ENCODE peak calls at places on chromosomes 2 and 18, in four cellular contexts. U, Z, Y and T are unnamed samples.
A peak's percentile ranks its signal among the peaks of the same experiment; 100 is the strongest.

GRCh38 chr18:24234330-24234729 is 95.5 kb downstream of the CABYR start:
- DNase-seq in U (no peak), Z (peak; percentile 5), Y (no peak), T (no peak)

GRCh38 chr2:168583064-168583709 is 127.1 kb downstream of the CERS6 start:
- DNase-seq in U (no peak), Z (no peak), Y (no peak), T (no peak)

GRCh38 chr2:230077851-230078547 is 9.3 kb upstream of the SLC16A14 start:
- DNase-seq in U (no peak), Z (no peak), Y (no peak), T (no peak)

GRCh38 chr2:72953976-72954375 is 36.7 kb downstream of the EMX1 start:
- DNase-seq in U (no peak), Z (no peak), Y (no peak), T (no peak)

GRCh38 chr2:144642106-144642505 is 122.2 kb upstream of the ZEB2 start:
- DNase-seq in U (no peak), Z (no peak), Y (no peak), T (no peak)

GRCh38 chr18:49565656-49566055 is 3.8 kb downstream of the LIPG start:
- DNase-seq in U (no peak), Z (no peak), Y (no peak), T (no peak)

GRCh38 chr18:56804395-56804794 is 153.2 kb downstream of the WDR7 start:
- DNase-seq in U (no peak), Z (no peak), Y (no peak), T (no peak)

GRCh38 chr2:27954771-27955384 is 64.3 kb downstream of the BABAM2 start:
- DNase-seq in U (peak; percentile 16), Z (peak; percentile 66), Y (peak; percentile 6), T (no peak)

GRCh38 chr18:63785031-63785430 is 9.8 kb downstream of the SERPINB7 start:
- DNase-seq in U (no peak), Z (no peak), Y (no peak), T (no peak)

GRCh38 chr18:50738103-50738757 is 81.6 kb downstream of the MRO start:
- DNase-seq in U (no peak), Z (no peak), Y (no peak), T (no peak)

GRCh38 chr2:174158003-174158402 is 90.3 kb downstream of the OLA1 start:
- DNase-seq in U (peak; percentile 16), Z (peak; percentile 68), Y (peak; percentile 78), T (peak; percentile 45)

GRCh38 chr2:211328126-211328525 is 771.7 kb downstream of the CPS1 start:
- DNase-seq in U (no peak), Z (no peak), Y (no peak), T (no peak)

GRCh38 chr2:64888591-64889309 is 100.4 kb upstream of the SLC1A4 start:
- DNase-seq in U (no peak), Z (peak; percentile 74), Y (peak; percentile 31), T (no peak)

GRCh38 chr18:61820842-61821241 is 72.0 kb downstream of the RNF152 start:
- DNase-seq in U (no peak), Z (no peak), Y (no peak), T (no peak)

GRCh38 chr2:142218471-142218870 is 87.7 kb upstream of the LRP1B start:
- DNase-seq in U (no peak), Z (no peak), Y (no peak), T (no peak)

GRCh38 chr18:24659837-24660720 is 199.6 kb downstream of the HRH4 start:
- DNase-seq in U (no peak), Z (no peak), Y (no peak), T (no peak)

GRCh38 chr2:80256396-80257167 is 48.0 kb downstream of the LRRTM1 start:
- DNase-seq in U (no peak), Z (peak; percentile 21), Y (peak; percentile 59), T (peak; percentile 34)

GRCh38 chr18:48017625-48018024 is 87.2 kb upstream of the SMAD2 start:
- DNase-seq in U (no peak), Z (no peak), Y (no peak), T (no peak)

GRCh38 chr18:49015886-49016647 is 65.3 kb upstream of the SMAD7 start:
- DNase-seq in U (no peak), Z (no peak), Y (no peak), T (no peak)

GRCh38 chr2:180618570-180618969 is 361.8 kb upstream of the UBE2E3 start:
- DNase-seq in U (no peak), Z (no peak), Y (no peak), T (no peak)

GRCh38 chr2:71861186-71862160 is 286.2 kb downstream of the CYP26B1 start:
- DNase-seq in U (no peak), Z (no peak), Y (no peak), T (no peak)

GRCh38 chr2:12493031-12493513 is 223.7 kb upstream of the TRIB2 start:
- DNase-seq in U (no peak), Z (no peak), Y (peak; percentile 94), T (no peak)

GRCh38 chr18:11909597-11910026 is 1.5 kb upstream of the MPPE1 start:
- DNase-seq in U (no peak), Z (peak; percentile 26), Y (no peak), T (no peak)

GRCh38 chr2:12433641-12433990 is 283.1 kb upstream of the TRIB2 start:
- DNase-seq in U (no peak), Z (no peak), Y (peak; percentile 29), T (no peak)

GRCh38 chr2:167438206-167438605 is 549.9 kb downstream of the XIRP2 start:
- DNase-seq in U (no peak), Z (peak; percentile 14), Y (no peak), T (no peak)

GRCh38 chr2:230920167-230920566 is 4.9 kb downstream of the GPR55 start:
- DNase-seq in U (no peak), Z (no peak), Y (no peak), T (no peak)

GRCh38 chr2:216596234-216596985 is 36.8 kb upstream of the IGFBP2 start:
- DNase-seq in U (no peak), Z (no peak), Y (no peak), T (no peak)

GRCh38 chr18:77590928-77591327 is 341.3 kb downstream of the GALR1 start:
- DNase-seq in U (no peak), Z (no peak), Y (no peak), T (no peak)

GRCh38 chr18:78873916-78874505 is 105.6 kb upstream of the SALL3 start:
- DNase-seq in U (no peak), Z (no peak), Y (no peak), T (no peak)
- TF ChIP-seq TARDBP in U (no peak), Z (no peak), Y (no peak), T (no peak)

GRCh38 chr2:240397924-240398611 is 37.4 kb upstream of the GPC1 start:
- DNase-seq in U (no peak), Z (no peak), Y (no peak), T (no peak)
- TF ChIP-seq FOXM1 in U (no peak), Z (no peak), Y (no peak), T (no peak)

GRCh38 chr2:161843936-161844335 is 219.7 kb downstream of the SLC4A10 start:
- DNase-seq in U (no peak), Z (no peak), Y (no peak), T (no peak)

GRCh38 chr2:161842751-161843433 is 218.7 kb downstream of the SLC4A10 start:
- DNase-seq in U (no peak), Z (no peak), Y (no peak), T (no peak)

GRCh38 chr2:161847910-161848309 is 223.7 kb downstream of the SLC4A10 start:
- DNase-seq in U (no peak), Z (no peak), Y (no peak), T (no peak)

GRCh38 chr2:161839931-161840330 is 215.7 kb downstream of the SLC4A10 start:
- DNase-seq in U (no peak), Z (no peak), Y (no peak), T (no peak)

DNA sequence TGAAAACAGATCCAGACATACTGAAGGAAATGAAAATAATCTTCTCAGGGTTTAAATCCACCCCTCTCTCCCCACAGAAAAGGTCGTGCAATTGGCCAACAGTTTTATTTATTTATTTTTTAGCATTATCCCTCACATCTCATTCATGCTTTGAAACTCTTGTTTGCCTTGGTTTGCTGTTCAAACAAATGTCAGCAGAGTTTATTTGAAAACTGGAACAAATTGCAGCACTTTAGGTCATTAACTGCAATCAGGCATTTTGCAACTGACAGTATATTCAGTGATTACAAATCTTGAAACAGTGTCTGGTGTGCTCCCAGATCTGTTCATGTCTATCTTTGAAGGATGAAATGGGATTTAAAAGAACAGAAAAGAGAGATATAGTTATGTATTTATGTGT is 220.6 kb downstream of the SLC4A10 start:
- DNase-seq in U (no peak), Z (peak; percentile 61), Y (no peak), T (no peak)
- TF ChIP-seq TARDBP in U (no peak), Z (no peak), Y (no peak), T (no peak)

DNA sequence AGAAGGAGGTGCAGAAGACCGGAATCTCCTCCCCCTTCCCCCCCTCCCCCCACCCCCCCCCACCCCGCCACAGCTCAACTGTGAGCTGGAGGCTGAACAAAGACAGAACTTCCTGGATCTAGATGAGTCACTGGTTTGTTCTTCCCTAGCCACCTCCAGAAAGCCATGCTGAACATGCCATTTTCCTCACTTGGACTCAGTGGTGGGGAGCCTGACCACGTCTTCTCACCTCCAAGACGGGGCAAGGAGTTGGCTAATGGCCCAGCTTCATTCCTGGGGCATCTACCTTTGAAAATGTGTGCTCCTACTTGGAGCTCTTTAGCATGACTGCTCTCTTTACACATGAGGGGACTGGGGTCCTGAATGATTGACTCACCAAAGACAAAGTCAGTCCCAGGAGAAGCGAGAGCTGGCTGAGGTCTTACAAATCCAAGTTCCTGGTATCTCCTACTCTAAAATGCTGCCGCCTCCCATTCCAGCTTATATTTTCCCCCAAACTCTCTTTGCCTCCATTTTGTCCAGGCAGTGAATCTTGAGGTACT is 22.6 kb upstream of the FZD5 start:
- DNase-seq in U (no peak), Z (peak; percentile 84), Y (peak; percentile 77), T (no peak)
- TF ChIP-seq FOXM1 in U (no peak), Z (no peak), Y (no peak), T (no peak)

DNA sequence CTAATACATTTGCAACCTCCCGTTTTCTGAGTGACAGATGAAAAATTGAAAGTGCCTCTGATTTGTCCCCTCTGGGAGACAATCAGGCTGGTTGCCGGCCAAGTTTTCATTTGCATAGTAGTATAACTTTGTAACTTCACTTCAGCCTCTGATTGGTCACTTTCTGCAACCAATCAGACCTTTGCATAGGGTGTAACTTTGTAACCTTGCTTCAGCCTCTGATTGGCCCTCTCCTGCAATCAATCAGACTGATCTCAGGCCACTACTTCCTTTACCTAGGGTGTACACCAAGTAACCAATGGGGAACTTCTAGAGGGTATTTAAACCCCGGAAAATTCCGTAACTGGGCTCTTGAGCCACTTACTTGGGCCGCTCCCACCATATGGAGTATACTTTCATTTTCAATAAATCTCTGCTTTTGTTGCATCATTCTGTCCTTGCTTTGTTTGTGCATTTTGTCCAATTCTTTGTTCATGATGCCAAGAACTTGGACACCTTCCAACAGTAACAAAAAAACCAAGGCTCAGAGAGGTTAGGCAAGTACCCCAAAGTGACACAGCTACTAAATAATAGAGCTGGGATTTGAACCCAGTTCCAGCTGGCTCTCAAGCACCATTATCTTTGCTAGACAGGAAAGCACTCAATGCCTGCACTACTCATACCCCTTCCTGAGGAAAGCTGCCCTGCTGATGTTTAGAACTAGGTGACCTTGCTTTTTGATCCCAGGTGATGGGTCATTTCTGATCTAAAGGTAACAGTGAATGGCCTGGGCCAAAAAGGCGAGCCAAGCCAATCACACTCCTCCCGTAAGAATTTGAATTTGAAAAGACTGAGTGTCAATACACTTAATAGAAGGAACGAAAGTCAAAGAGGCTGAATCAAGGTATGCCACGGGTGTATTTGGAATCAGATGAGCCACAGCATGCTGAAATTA is 10.9 kb upstream of the MYOM1 start:
- DNase-seq in U (no peak), Z (no peak), Y (peak; percentile 44), T (no peak)
- TF ChIP-seq TARDBP in U (no peak), Z (no peak), Y (no peak), T (no peak)

GRCh38 chr18:46542545-46542944 is 114.5 kb downstream of the LOXHD1 start:
- DNase-seq in U (no peak), Z (no peak), Y (no peak), T (no peak)
- TF ChIP-seq FOXM1 in U (no peak), Z (no peak), Y (no peak), T (no peak)